ENCODE peak calls at places on chromosomes 1 and 21, in ten cellular contexts. D is GM06990, R is Peyer's patch, C is fibroblast of pulmonary artery, U is fibroblast of villous mesenchyme, Y is thoracic aorta, F is WERI-Rb-1, A is cardiac fibroblast, L is NB4, B is heart right ventricle. M is an unnamed sample.

GRCh38 chr1:226912587-226913176 is 27.4 kb upstream of the COQ8A start:
- DNase-seq in U (peak), D (peak), Y (no peak), A (peak), R (peak), B (peak), L (peak), C (peak), F (peak), M (no peak)

GRCh38 chr1:148388260-148389026 is 94.7 kb downstream of the PPIAL4G start:
- DNase-seq in U (peak), F (no peak), A (peak), R (peak), L (peak), D (peak), B (peak), C (peak), Y (peak), M (peak)

GRCh38 chr21:16418663-16419062 is 688.9 kb downstream of the USP25 start:
- DNase-seq in R (no peak), Y (no peak), U (no peak), D (no peak), C (no peak), L (no peak), A (peak), B (no peak), F (no peak), M (no peak)

GRCh38 chr1:59738591-59739015 is 76.1 kb upstream of the HOOK1 start:
- DNase-seq in Y (no peak), B (no peak), R (no peak), C (peak), L (no peak), U (peak), A (peak), D (no peak), F (no peak), M (peak)

GRCh38 chr1:9878421-9878820 is 31.6 kb downstream of the CTNNBIP1 start:
- DNase-seq in C (no peak), Y (no peak), U (no peak), A (no peak), B (no peak), F (no peak), D (no peak), R (no peak), L (no peak), M (no peak)

GRCh38 chr1:40802078-40803075 is 18.8 kb downstream of the KCNQ4 start:
- DNase-seq in L (peak), F (no peak), A (peak), C (peak), B (peak), Y (peak), D (peak), U (peak), R (peak), M (peak)

GRCh38 chr21:44702973-44703730 is 6.2 kb downstream of the KRTAP10-12 start:
- DNase-seq in D (no peak), C (no peak), R (peak), L (no peak), A (no peak), Y (no peak), F (peak), U (no peak), B (no peak), M (peak)

GRCh38 chr1:225454067-225454618 is 26.3 kb upstream of the LBR start:
- DNase-seq in D (no peak), R (no peak), L (no peak), A (no peak), Y (no peak), B (no peak), C (no peak), U (peak), F (no peak), M (no peak)

GRCh38 chr1:1777510-1777909 is 760 bp downstream of the NADK start:
- DNase-seq in F (no peak), A (peak), D (no peak), Y (no peak), L (no peak), R (peak), C (peak), U (peak), B (no peak), M (peak)

GRCh38 chr1:101485712-101486111 is 248.9 kb downstream of the S1PR1 start:
- DNase-seq in L (no peak), A (no peak), F (no peak), D (no peak), Y (no peak), B (no peak), C (no peak), U (no peak), R (no peak), M (no peak)

GRCh38 chr1:172790245-172790644 is 131.3 kb downstream of the FASLG start:
- DNase-seq in U (no peak), L (no peak), F (no peak), R (no peak), B (no peak), Y (no peak), D (no peak), C (peak), A (no peak), M (no peak)

GRCh38 chr1:95133687-95134086 is 16.5 kb downstream of the TLCD4 start:
- DNase-seq in C (no peak), B (no peak), A (no peak), R (no peak), D (no peak), L (no peak), F (no peak), U (no peak), Y (no peak), M (no peak)

GRCh38 chr1:17516303-17517214 is 22.9 kb upstream of the ARHGEF10L start:
- DNase-seq in B (no peak), C (no peak), Y (no peak), F (no peak), R (peak), A (no peak), L (no peak), U (no peak), D (no peak), M (no peak)

GRCh38 chr1:16248603-16249534 is 11.9 kb upstream of the CPLANE2 start:
- DNase-seq in U (peak), L (no peak), A (peak), R (peak), C (peak), B (peak), F (no peak), Y (peak), D (no peak), M (peak)

GRCh38 chr1:226821719-226822085 is 48.7 kb upstream of the PSEN2 start:
- DNase-seq in D (no peak), B (no peak), L (no peak), U (peak), C (peak), F (no peak), A (peak), R (no peak), Y (no peak), M (no peak)

GRCh38 chr1:91569411-91570104 is 68.9 kb downstream of the CDC7 start:
- DNase-seq in C (peak), A (peak), B (peak), R (no peak), F (no peak), U (peak), L (peak), Y (peak), D (no peak), M (peak)

GRCh38 chr1:93673159-93673657 is 8.4 kb downstream of the BCAR3 start:
- DNase-seq in A (peak), U (peak), L (no peak), Y (no peak), F (no peak), B (no peak), D (no peak), C (peak), R (no peak), M (no peak)

GRCh38 chr1:93152835-93153234 is 27.4 kb downstream of the TMED5 start:
- DNase-seq in U (no peak), F (no peak), D (no peak), A (no peak), L (no peak), Y (no peak), R (no peak), B (no peak), C (no peak), M (no peak)

GRCh38 chr1:53862507-53862906 is 24.4 kb upstream of the NDC1 start:
- DNase-seq in D (peak), L (peak), F (no peak), U (no peak), R (no peak), A (no peak), C (no peak), Y (no peak), B (no peak), M (no peak)

DNA sequence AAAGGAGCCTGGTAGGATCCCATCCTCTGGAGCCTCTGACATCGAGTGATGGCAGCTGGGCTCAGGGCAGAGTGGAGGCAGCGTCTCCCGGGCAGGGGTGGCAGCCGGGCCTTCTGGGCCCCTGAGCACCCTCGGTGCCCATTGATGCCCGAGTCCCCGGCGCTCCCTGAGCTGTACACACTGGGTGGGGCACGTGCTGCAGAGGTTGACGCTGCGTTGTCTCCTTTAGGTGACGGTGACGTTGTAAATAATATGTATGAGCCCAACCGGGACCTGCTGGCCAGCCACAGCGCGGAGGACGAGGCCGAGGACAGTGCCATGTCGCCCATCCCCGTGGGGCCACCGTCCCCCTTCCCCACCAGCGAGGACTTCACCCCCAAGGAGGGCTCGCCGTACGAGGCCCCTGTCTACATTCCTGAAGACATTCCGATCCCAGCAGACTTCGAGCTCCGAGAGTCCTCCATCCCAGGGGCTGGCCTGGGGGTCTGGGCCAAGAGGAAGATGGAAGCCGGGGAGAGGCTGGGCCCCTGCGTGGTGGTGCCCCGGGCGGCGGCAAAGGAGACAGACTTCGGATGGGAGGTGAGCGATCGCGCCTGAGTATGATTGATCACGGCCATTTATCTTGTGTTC is 117.0 kb downstream of the PRDM16 start:
- DNase-seq in D (no peak), B (no peak), L (no peak), R (no peak), C (no peak), F (no peak), U (no peak), Y (no peak), A (no peak), M (no peak)
- H3K4me3 ChIP-seq in D (no peak), B (no peak), L (no peak), R (no peak), C (no peak), F (no peak), U (no peak), Y (peak), A (no peak), M (no peak)

DNA sequence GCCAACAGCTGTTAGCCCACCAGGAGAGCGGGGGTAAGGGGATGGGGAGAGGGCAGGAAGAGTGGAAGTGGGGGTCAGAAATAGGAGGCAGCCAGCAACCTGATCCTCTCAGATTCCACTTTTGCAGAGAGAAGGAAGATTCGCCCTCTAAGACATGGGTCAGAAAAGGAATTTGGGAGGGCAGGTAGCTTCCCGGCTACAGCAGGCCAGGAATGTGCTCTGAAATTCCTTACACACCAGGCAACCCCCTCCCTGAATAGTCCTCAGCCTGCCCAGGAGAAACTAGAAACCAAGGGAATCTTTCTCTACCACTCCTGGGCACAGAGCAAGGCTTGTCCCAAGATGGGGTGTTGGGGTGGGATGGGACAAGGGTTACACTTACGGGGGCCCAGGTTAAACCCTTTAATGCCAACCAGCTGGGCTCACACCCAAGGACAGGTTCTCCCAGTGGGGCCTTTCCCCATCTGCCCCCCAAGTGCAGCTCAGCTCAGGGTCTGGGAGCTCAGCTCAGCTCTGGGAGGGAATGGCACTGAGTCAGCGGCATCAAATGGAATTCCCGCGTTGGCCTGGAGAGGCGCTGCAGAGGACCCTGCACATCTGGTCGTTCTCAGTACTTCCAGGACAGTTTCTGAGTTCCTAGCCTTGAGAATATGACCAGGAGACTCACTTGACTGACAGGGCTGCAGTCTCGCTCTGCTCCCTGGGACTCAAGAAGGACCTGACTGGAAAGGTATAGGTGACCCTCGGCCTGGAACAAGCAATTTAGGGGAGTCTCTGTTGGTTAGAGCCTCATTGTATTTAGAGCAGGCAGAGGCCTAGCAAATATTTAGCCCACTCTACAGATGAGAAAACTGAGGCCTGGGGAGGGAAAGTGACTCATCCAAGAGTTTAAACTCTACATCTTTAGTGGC is 761 bp downstream of the TNNT2 start:
- DNase-seq in C (peak), A (peak), R (peak), U (peak), F (peak), D (no peak), B (no peak), Y (no peak), L (peak), M (no peak)
- TF ChIP-seq CTCF in C (peak), A (peak), R (peak), U (peak), F (peak), D (peak), B (peak), Y (no peak), L (peak), M (no peak)

DNA sequence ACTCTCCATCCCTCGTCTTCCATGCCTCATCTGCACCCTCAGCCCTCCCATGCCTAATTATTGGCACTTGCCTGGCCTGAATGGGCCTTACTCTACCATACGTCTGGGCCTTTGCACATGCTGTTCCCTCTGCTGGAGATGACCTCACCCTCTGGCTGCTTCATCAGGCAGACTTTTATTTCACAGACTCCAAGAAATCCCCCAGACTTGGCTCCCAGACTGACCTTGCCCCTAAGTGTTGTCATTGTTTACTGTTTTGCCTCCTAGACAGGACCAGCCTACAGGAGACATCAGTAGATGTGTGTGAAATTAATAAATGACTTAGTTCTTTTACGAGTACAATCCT is 5.2 kb upstream of the AHDC1 start:
- DNase-seq in A (no peak), U (no peak), L (no peak), C (no peak), D (no peak), R (no peak), Y (no peak), B (no peak), F (no peak), M (no peak)
- H3K4me3 ChIP-seq in A (no peak), U (no peak), L (no peak), C (no peak), D (no peak), R (no peak), Y (no peak), B (no peak), F (no peak), M (no peak)

DNA sequence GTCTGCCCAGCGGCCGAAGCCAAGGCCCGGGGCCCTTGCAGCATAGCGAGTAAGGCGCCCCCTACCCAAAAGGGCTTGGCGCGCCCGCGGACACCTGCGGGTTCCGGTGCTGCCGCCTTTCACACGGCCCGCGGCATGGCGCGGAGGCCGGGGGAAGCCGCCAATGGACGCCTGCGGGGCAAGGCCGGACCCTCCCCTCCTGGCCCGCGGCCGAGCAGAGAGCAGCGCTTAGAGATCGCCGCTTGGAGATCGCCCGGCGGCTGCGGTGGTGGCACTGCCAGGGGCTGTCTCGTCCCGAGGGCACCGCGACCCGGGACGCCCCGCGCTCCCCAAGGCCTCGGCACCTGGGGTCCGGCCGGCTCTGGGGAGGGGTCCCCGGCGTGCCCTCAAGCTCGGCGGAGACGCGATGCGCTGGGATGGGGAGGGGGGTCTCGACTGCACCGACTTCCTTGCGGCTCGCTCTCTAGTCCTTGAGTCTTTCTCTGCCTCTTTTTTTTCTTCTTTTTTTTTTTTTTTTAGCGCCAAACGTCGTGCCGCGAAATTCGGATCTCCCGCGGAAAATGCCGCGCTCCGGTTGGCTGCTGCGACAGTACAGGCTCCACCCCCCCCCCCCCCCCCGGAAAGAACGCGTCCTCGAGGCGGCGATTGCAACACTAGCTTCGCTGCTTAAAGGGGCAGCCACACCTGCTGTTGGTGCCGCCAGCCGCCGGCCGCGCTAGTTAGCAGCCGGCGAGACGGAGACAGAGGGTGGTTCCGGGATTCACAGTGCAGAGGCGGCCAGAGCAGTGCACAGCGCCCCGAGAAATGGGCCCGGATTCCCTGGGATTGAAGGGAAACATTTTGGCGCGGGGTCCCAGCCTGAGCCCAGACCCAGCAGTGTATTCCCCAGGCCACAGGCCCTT is at the start of gene E2F2:
- DNase-seq in A (peak), L (peak), U (peak), Y (peak), R (peak), F (peak), B (peak), D (peak), C (peak), M (peak)
- TF ChIP-seq CTCF in A (no peak), L (no peak), U (peak), Y (peak), R (peak), F (peak), B (no peak), D (no peak), C (no peak), M (no peak)

GRCh38 chr1:50108497-50109073 is at the start of gene ELAVL4:
- DNase-seq in B (no peak), C (no peak), A (no peak), F (no peak), L (peak), U (no peak), Y (no peak), R (no peak), D (no peak), M (no peak)
- H3K4me3 ChIP-seq in B (no peak), C (no peak), A (no peak), F (no peak), L (no peak), U (no peak), Y (peak), R (no peak), D (no peak), M (no peak)

GRCh38 chr1:63787875-63788274 is 14.1 kb downstream of the ROR1 start:
- DNase-seq in B (no peak), R (no peak), C (no peak), D (no peak), L (no peak), Y (no peak), A (no peak), U (no peak), F (peak), M (no peak)

GRCh38 chr1:63792152-63792551 is 18.3 kb downstream of the ROR1 start:
- DNase-seq in C (no peak), U (no peak), Y (no peak), A (no peak), L (no peak), D (no peak), B (no peak), F (no peak), R (no peak), M (no peak)

GRCh38 chr1:63790989-63791388 is 17.2 kb downstream of the ROR1 start:
- DNase-seq in C (no peak), F (no peak), L (no peak), R (no peak), Y (no peak), D (no peak), A (no peak), U (no peak), B (no peak), M (no peak)

GRCh38 chr1:63793741-63794240 is 20.0 kb downstream of the ROR1 start:
- DNase-seq in C (no peak), F (peak), A (no peak), U (no peak), B (no peak), D (no peak), R (no peak), Y (no peak), L (no peak), M (no peak)

GRCh38 chr1:63789856-63790605 is 16.2 kb downstream of the ROR1 start:
- DNase-seq in A (no peak), U (no peak), F (no peak), C (no peak), B (no peak), Y (no peak), R (no peak), L (no peak), D (no peak), M (no peak)
- TF ChIP-seq CTCF in A (no peak), U (no peak), F (no peak), C (no peak), B (no peak), Y (no peak), R (no peak), L (no peak), D (no peak), M (no peak)

DNA sequence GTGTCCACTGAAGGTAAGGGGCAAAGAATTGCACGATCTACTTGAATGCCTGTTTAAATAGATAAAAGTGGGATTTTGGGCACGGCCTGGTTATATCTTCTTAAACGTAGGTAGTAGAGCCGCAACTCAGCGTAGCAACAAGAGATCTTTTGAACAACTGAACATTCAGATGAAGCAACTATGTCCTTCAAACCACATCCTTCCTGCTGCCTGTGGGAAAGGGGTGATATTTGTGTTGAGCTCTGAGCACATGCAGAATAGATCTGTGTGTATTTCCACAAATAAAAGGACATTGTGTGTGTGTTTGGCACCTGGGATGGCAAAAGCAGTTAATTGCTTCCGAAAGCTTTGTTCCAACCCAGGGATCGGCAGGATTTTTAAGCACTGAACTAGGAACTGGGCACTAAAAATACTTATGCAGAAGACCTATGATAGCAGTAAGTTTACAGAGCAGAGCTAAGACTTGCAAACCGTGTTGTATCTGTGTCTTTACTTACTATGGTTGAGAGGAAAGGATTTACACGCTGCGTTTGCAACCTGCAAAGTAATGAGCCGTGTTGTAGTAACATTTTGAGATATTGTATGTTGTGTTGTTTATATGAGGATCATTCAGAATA is 333.4 kb downstream of the CHRM3 start:
- DNase-seq in A (no peak), U (no peak), B (no peak), R (no peak), Y (no peak), F (no peak), D (no peak), C (no peak), L (peak), M (no peak)
- H3K4me3 ChIP-seq in A (no peak), U (no peak), B (no peak), R (peak), Y (peak), F (peak), D (no peak), C (no peak), L (peak), M (no peak)

M was measured in lower leg skin.